ENCODE peak calls at places on chromosome 2, in five cellular contexts. V is colonic mucosa, J is endodermal cell, K is lower lobe of right lung, C is heart right ventricle. O is an unnamed sample.
A peak's percentile ranks its signal among the peaks of the same experiment; 100 is the strongest.

GRCh38 chr2:213187833-213188532 is 36.6 kb upstream of the IKZF2 start:
- DNase-seq in V (no peak), J (peak; percentile 87), K (peak; percentile 34), C (no peak), O (no peak)

GRCh38 chr2:124187948-124188347 is 162.9 kb downstream of the CNTNAP5 start:
- DNase-seq in V (no peak), J (no peak), K (no peak), C (no peak), O (no peak)

GRCh38 chr2:46535360-46535759 is 56.0 kb downstream of the TMEM247 start:
- DNase-seq in V (no peak), J (no peak), K (no peak), C (no peak), O (no peak)

GRCh38 chr2:54407693-54408092 is 48.4 kb upstream of the SPTBN1 start:
- DNase-seq in V (no peak), J (no peak), K (no peak), C (no peak), O (no peak)

GRCh38 chr2:71943238-71944182 is 204.2 kb downstream of the CYP26B1 start:
- DNase-seq in V (no peak), J (no peak), K (no peak), C (peak; percentile 49), O (peak; percentile 74)

GRCh38 chr2:189819297-189819704 is 35.1 kb downstream of the PMS1 start:
- DNase-seq in V (no peak), J (no peak), K (no peak), C (no peak), O (no peak)

GRCh38 chr2:193523662-193524061 is 1328.9 kb upstream of the TMEFF2 start:
- DNase-seq in V (no peak), J (no peak), K (no peak), C (no peak), O (no peak)

GRCh38 chr2:2706306-2706705 is 375.2 kb upstream of the MYT1L start:
- DNase-seq in V (no peak), J (no peak), K (peak; percentile 26), C (no peak), O (no peak)

GRCh38 chr2:224009605-224010330 is 29.3 kb downstream of the SERPINE2 start:
- DNase-seq in V (no peak), J (no peak), K (no peak), C (no peak), O (no peak)

GRCh38 chr2:240989451-240990265 is 8.8 kb upstream of the SNED1 start:
- DNase-seq in V (no peak), J (peak; percentile 81), K (peak; percentile 63), C (no peak), O (peak; percentile 46)

GRCh38 chr2:43391877-43392214 is 165.4 kb upstream of the ZFP36L2 start:
- DNase-seq in V (no peak), J (no peak), K (no peak), C (no peak), O (no peak)

DNA sequence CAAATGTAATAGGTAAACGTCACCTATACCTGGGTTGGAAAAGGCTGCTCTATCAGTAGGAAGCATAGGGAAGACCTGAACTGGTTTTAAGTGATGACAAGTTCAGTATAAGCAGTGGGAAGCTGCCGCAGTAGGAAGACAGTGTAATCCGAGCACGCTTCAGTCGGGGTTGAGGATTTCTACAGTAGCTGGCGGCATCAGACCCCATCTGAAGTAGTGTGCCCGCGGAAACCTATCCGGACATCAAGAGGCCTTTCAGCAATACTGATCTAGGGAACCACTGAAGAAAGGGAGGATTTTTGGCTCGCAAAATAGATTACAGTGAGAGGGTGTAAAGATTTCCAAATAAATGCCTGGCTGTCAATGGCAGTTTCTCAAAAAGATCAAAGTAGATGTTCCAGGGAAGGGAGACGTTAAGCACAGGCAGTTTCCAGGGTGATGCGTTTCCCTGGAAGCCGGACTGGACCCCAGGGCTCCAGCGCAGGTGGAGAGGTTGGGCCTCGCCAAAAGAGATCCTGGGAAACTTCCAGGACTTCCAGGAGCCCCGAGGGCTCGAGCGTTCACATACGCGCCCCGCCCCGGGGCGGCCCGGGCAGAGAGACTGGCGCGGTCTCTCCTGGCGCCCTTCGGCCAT is 5.3 kb downstream of the LOXL3 start:
- DNase-seq in V (no peak), J (no peak), K (no peak), C (no peak), O (no peak)
- H3K27me3 ChIP-seq in V (no peaks in the 10 kb centered on the region), J (peaks cover 62% of the 10 kb centered on the region), K (no peaks in the 10 kb centered on the region), C (no peaks in the 10 kb centered on the region), O (peaks cover 38% of the 10 kb centered on the region)

GRCh38 chr2:227846831-227847230 is 24.6 kb upstream of the DAW1 start:
- DNase-seq in V (no peak), J (no peak), K (no peak), C (no peak), O (no peak)

GRCh38 chr2:227848586-227848985 is 22.8 kb upstream of the DAW1 start:
- DNase-seq in V (peak; percentile 51), J (no peak), K (no peak), C (no peak), O (no peak)

GRCh38 chr2:227853204-227853629 is 18.2 kb upstream of the DAW1 start:
- DNase-seq in V (no peak), J (no peak), K (no peak), C (no peak), O (no peak)

GRCh38 chr2:227848146-227848545 is 23.3 kb upstream of the DAW1 start:
- DNase-seq in V (no peak), J (no peak), K (no peak), C (no peak), O (no peak)

DNA sequence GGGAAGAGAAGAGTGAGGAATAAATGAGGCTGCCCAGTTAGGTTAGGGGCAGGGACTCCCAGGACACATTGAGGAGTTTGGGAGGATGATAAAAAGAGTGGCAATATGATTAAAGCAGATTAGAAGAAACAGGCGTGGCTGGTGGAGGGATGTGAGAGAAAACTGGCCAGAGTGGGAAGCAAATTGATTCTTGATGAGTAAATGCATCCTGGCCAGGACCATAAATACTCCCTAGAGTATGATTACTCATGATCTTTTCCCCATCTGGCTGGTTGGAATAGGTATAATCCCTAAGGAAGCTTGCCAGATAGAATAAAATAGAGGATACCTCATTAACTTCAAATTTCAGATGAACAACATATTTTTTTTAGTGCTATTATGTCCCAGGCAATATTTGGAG is 21.5 kb upstream of the DAW1 start:
- DNase-seq in V (no peak), J (no peak), K (no peak), C (no peak), O (no peak)
- H3K27me3 ChIP-seq in V (no peaks in the 10 kb centered on the region), J (no peaks in the 10 kb centered on the region), K (no peaks in the 10 kb centered on the region), C (no peaks in the 10 kb centered on the region), O (no peaks in the 10 kb centered on the region)

GRCh38 chr2:96325038-96325883 is at the start of gene ITPRIPL1:
- DNase-seq in V (no peak), J (peak; percentile 81), K (no peak), C (no peak), O (no peak)
- H3K27me3 ChIP-seq in V (peaks cover 11% of the 10 kb centered on the region), J (peaks cover 47% of the 10 kb centered on the region), K (peaks cover 33% of the 10 kb centered on the region), C (peaks cover 4% of the 10 kb centered on the region), O (peaks cover 20% of the 10 kb centered on the region)

GRCh38 chr2:98825043-98825350 is 94.1 kb upstream of the MGAT4A start:
- DNase-seq in V (no peak), J (no peak), K (no peak), C (no peak), O (no peak)

GRCh38 chr2:98822301-98823164 is 91.6 kb upstream of the MGAT4A start:
- DNase-seq in V (no peak), J (peak; percentile 87), K (peak; percentile 81), C (peak; percentile 71), O (peak; percentile 53)

GRCh38 chr2:98821629-98822135 is 90.8 kb upstream of the MGAT4A start:
- DNase-seq in V (no peak), J (no peak), K (no peak), C (no peak), O (no peak)

GRCh38 chr2:98824256-98825042 is 93.5 kb upstream of the MGAT4A start:
- DNase-seq in V (no peak), J (peak; percentile 17), K (no peak), C (no peak), O (no peak)

GRCh38 chr2:98823196-98824166 is 92.5 kb upstream of the MGAT4A start:
- DNase-seq in V (no peak), J (peak; percentile 57), K (no peak), C (no peak), O (no peak)
- H3K27me3 ChIP-seq in V (no peaks in the 10 kb centered on the region), J (peaks cover 49% of the 10 kb centered on the region), K (peaks cover 4% of the 10 kb centered on the region), C (no peaks in the 10 kb centered on the region), O (peaks cover 15% of the 10 kb centered on the region)

GRCh38 chr2:218860950-218861381 is 1.4 kb downstream of the WNT6 start:
- DNase-seq in V (no peak), J (peak; percentile 96), K (no peak), C (peak; percentile 68), O (peak; percentile 41)
- H3K27me3 ChIP-seq in V (peaks cover 52% of the 10 kb centered on the region), J (peaks cover 94% of the 10 kb centered on the region), K (peaks cover 70% of the 10 kb centered on the region), C (peaks cover 62% of the 10 kb centered on the region), O (peaks cover 49% of the 10 kb centered on the region)

GRCh38 chr2:9215680-9216079 is 9.1 kb downstream of the ASAP2 start:
- DNase-seq in V (no peak), J (no peak), K (no peak), C (no peak), O (no peak)

GRCh38 chr2:9219027-9219445 is 12.4 kb downstream of the ASAP2 start:
- DNase-seq in V (no peak), J (no peak), K (no peak), C (no peak), O (no peak)

GRCh38 chr2:9220201-9220600 is 13.6 kb downstream of the ASAP2 start:
- DNase-seq in V (no peak), J (no peak), K (no peak), C (no peak), O (no peak)

GRCh38 chr2:9221223-9221622 is 14.6 kb downstream of the ASAP2 start:
- DNase-seq in V (no peak), J (no peak), K (no peak), C (no peak), O (no peak)

GRCh38 chr2:9217838-9218770 is 11.5 kb downstream of the ASAP2 start:
- DNase-seq in V (no peak), J (peak; percentile 92), K (no peak), C (no peak), O (no peak)
- H3K27me3 ChIP-seq in V (no peaks in the 10 kb centered on the region), J (peaks cover 28% of the 10 kb centered on the region), K (no peaks in the 10 kb centered on the region), C (no peaks in the 10 kb centered on the region), O (no peaks in the 10 kb centered on the region)

GRCh38 chr2:232925153-232925768 is 55.2 kb downstream of the SNORC start:
- DNase-seq in V (no peak), J (peak; percentile 84), K (no peak), C (no peak), O (no peak)

GRCh38 chr2:232924433-232924832 is 54.4 kb downstream of the SNORC start:
- DNase-seq in V (no peak), J (no peak), K (no peak), C (no peak), O (no peak)

GRCh38 chr2:232927041-232927792 is 57.2 kb downstream of the SNORC start:
- DNase-seq in V (peak; percentile 28), J (peak; percentile 65), K (no peak), C (no peak), O (peak; percentile 27)

GRCh38 chr2:232926448-232927040 is 56.5 kb downstream of the SNORC start:
- DNase-seq in V (no peak), J (peak; percentile 62), K (no peak), C (no peak), O (no peak)

GRCh38 chr2:232925769-232926163 is 55.7 kb downstream of the SNORC start:
- DNase-seq in V (no peak), J (no peak), K (no peak), C (no peak), O (no peak)
- H3K27me3 ChIP-seq in V (peaks cover 22% of the 10 kb centered on the region), J (peaks cover 64% of the 10 kb centered on the region), K (peaks cover 50% of the 10 kb centered on the region), C (peaks cover 51% of the 10 kb centered on the region), O (peaks cover 2% of the 10 kb centered on the region)

O was measured in psoas muscle.